ENCODE peak calls at places on chromosomes 2 and 18, in five cellular contexts. R, W, B, V and G are unnamed samples.

GRCh38 chr18:58497845-58498244 is 131.0 kb downstream of the ALPK2 start:
- DNase-seq in R (no peak), W (peak; percentile 48), B (no peak), V (no peak), G (no peak)

GRCh38 chr2:28904295-28904694 is 9.8 kb downstream of the WDR43 start:
- DNase-seq in R (no peak), W (peak; percentile 59), B (no peak), V (no peak), G (no peak)

GRCh38 chr2:113144259-113144658 is 16.9 kb downstream of the IL1RN start:
- DNase-seq in R (no peak), W (no peak), B (no peak), V (no peak), G (no peak)

GRCh38 chr2:130353291-130354134 is 2.3 kb upstream of the PTPN18 start:
- DNase-seq in R (no peak), W (no peak), B (no peak), V (no peak), G (no peak)

GRCh38 chr2:147464737-147465437 is 379.9 kb upstream of the ACVR2A start:
- DNase-seq in R (no peak), W (no peak), B (no peak), V (no peak), G (no peak)

GRCh38 chr2:157946919-157947557 is 70.9 kb upstream of the ACVR1 start:
- DNase-seq in R (no peak), W (no peak), B (no peak), V (no peak), G (no peak)

GRCh38 chr2:85277416-85278158 is 50.2 kb downstream of the TGOLN2 start:
- DNase-seq in R (no peak), W (peak; percentile 89), B (no peak), V (no peak), G (peak; percentile 85)

GRCh38 chr2:54438271-54438670 is 17.9 kb upstream of the SPTBN1 start:
- DNase-seq in R (peak; percentile 49), W (no peak), B (no peak), V (no peak), G (no peak)

GRCh38 chr2:195659114-195659513 is 2.1 kb downstream of the SLC39A10 start:
- DNase-seq in R (no peak), W (peak; percentile 42), B (no peak), V (no peak), G (no peak)

GRCh38 chr2:46749042-46749461 is 166.6 kb downstream of the MCFD2 start:
- DNase-seq in R (peak; percentile 13), W (peak; percentile 88), B (peak; percentile 47), V (no peak), G (peak; percentile 37)

GRCh38 chr2:113231064-113231463 is 47.7 kb downstream of the PAX8 start:
- DNase-seq in R (no peak), W (no peak), B (no peak), V (no peak), G (no peak)

GRCh38 chr18:76450912-76451421 is 44.1 kb downstream of the ZNF516 start:
- DNase-seq in R (peak; percentile 32), W (peak; percentile 72), B (no peak), V (peak; percentile 69), G (peak; percentile 16)

GRCh38 chr2:20137131-20137571 is 85.7 kb upstream of the LAPTM4A start:
- DNase-seq in R (no peak), W (no peak), B (no peak), V (no peak), G (no peak)

GRCh38 chr2:48480526-48480925 is 49.4 kb upstream of the STON1 start:
- DNase-seq in R (no peak), W (no peak), B (no peak), V (no peak), G (no peak)

GRCh38 chr2:129876576-129876975 is 102.9 kb upstream of the RAB6C start:
- DNase-seq in R (no peak), W (no peak), B (no peak), V (no peak), G (no peak)

GRCh38 chr2:113700186-113700841 is 56.1 kb downstream of the SLC35F5 start:
- DNase-seq in R (peak; percentile 28), W (peak; percentile 15), B (no peak), V (no peak), G (no peak)

GRCh38 chr2:84959494-84960156 is 11.3 kb upstream of the KCMF1 start:
- DNase-seq in R (peak; percentile 92), W (peak; percentile 64), B (no peak), V (no peak), G (no peak)

GRCh38 chr2:151562398-151562797 is 152.7 kb downstream of the RIF1 start:
- DNase-seq in R (no peak), W (no peak), B (no peak), V (no peak), G (no peak)

GRCh38 chr2:239936838-239937581 is 88.1 kb downstream of the NDUFA10 start:
- DNase-seq in R (peak; percentile 15), W (no peak), B (no peak), V (peak; percentile 24), G (no peak)

GRCh38 chr2:40032650-40033319 is 253.7 kb upstream of the THUMPD2 start:
- DNase-seq in R (no peak), W (peak; percentile 92), B (no peak), V (no peak), G (no peak)

GRCh38 chr18:3675994-3676393 is 226.0 kb downstream of the TGIF1 start:
- DNase-seq in R (no peak), W (no peak), B (no peak), V (no peak), G (no peak)

GRCh38 chr2:217228732-217229131 is 368.9 kb upstream of the TNP1 start:
- DNase-seq in R (no peak), W (peak; percentile 69), B (no peak), V (no peak), G (no peak)

GRCh38 chr2:165745916-165746315 is 48.1 kb downstream of the GALNT3 start:
- DNase-seq in R (no peak), W (no peak), B (no peak), V (no peak), G (no peak)

GRCh38 chr2:100934504-100935371 is 67.4 kb upstream of the RPL31 start:
- DNase-seq in R (no peak), W (no peak), B (no peak), V (no peak), G (no peak)

GRCh38 chr18:79903787-79904356 is 47.6 kb downstream of the SLC66A2 start:
- DNase-seq in R (no peak), W (no peak), B (no peak), V (peak; percentile 74), G (no peak)

GRCh38 chr2:14524803-14525080 is 107.8 kb upstream of the LRATD1 start:
- DNase-seq in R (no peak), W (peak; percentile 55), B (no peak), V (no peak), G (no peak)

GRCh38 chr2:150154308-150154797 is 333.1 kb downstream of the RND3 start:
- DNase-seq in R (no peak), W (no peak), B (no peak), V (no peak), G (no peak)

GRCh38 chr2:56348382-56348781 is 164.6 kb downstream of the CCDC85A start:
- DNase-seq in R (no peak), W (no peak), B (no peak), V (no peak), G (no peak)

GRCh38 chr2:98761267-98761781 is 30.4 kb upstream of the MGAT4A start:
- DNase-seq in R (peak; percentile 47), W (no peak), B (no peak), V (no peak), G (no peak)

GRCh38 chr2:149782566-149782965 is 195.0 kb upstream of the MMADHC start:
- DNase-seq in R (no peak), W (peak; percentile 55), B (no peak), V (no peak), G (no peak)

GRCh38 chr2:27572998-27573429 is 9.8 kb upstream of the ZNF512 start:
- DNase-seq in R (no peak), W (no peak), B (no peak), V (no peak), G (no peak)

GRCh38 chr2:27573452-27573851 is 9.4 kb upstream of the ZNF512 start:
- DNase-seq in R (no peak), W (peak; percentile 95), B (no peak), V (no peak), G (peak; percentile 93)

GRCh38 chr2:27571197-27571596 is 11.6 kb upstream of the ZNF512 start:
- DNase-seq in R (no peak), W (no peak), B (no peak), V (no peak), G (no peak)

GRCh38 chr2:27571681-27572080 is 11.2 kb upstream of the ZNF512 start:
- DNase-seq in R (no peak), W (no peak), B (no peak), V (no peak), G (no peak)

GRCh38 chr2:27572439-27572838 is 10.4 kb upstream of the ZNF512 start:
- DNase-seq in R (no peak), W (no peak), B (no peak), V (no peak), G (no peak)
- H3K9me3 ChIP-seq in R (no peaks in the 10 kb centered on the region), W (no peaks in the 10 kb centered on the region), B (peaks cover 59% of the 10 kb centered on the region), V (no peaks in the 10 kb centered on the region), G (no peaks in the 10 kb centered on the region)

DNA sequence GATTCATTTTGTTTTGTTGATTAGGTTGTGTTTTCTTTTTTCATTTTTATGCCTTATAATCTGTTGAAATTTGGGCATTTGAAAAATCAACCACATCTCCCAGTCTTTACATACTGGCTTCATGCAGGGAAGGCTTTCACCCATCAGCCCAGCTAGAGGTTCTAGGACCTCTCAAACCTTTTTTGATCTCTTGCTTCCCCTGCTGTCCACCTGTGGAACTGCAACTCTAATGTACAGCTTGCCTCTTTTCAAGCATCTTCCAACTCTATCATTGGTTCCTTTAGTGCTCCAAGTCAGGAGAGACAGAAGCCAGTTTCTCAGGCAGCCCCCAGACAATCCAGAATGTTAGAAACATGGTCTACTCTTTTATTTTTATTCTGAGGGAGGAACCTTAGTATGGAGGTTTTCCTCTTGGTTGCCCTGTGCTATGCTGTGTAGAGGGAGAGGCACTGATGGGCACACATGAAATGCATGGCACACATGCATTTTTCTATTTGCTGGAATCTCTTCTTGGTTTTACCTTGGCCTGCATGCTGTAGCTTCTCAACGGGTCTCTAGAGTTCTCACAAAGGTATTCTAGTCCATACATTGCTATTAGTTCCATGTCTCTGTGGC is 107.2 kb upstream of the L3MBTL4 start:
- DNase-seq in R (peak; percentile 31), W (peak; percentile 47), B (no peak), V (no peak), G (peak; percentile 3)
- TF ChIP-seq CTCF in R (peak; percentile 40), W (peak; percentile 74), B (peak; percentile 19), V (peak; percentile 15), G (peak; percentile 91)

GRCh38 chr18:61653823-61654551 is 238.8 kb downstream of the RNF152 start:
- DNase-seq in R (no peak), W (no peak), B (no peak), V (no peak), G (no peak)

GRCh38 chr18:61651880-61652268 is 240.9 kb downstream of the RNF152 start:
- DNase-seq in R (no peak), W (no peak), B (no peak), V (no peak), G (no peak)

GRCh38 chr18:61655630-61656029 is 237.2 kb downstream of the RNF152 start:
- DNase-seq in R (peak; percentile 20), W (no peak), B (no peak), V (no peak), G (no peak)

GRCh38 chr18:61658431-61658830 is 234.4 kb downstream of the RNF152 start:
- DNase-seq in R (no peak), W (no peak), B (no peak), V (no peak), G (no peak)

GRCh38 chr18:61657066-61657732 is 235.6 kb downstream of the RNF152 start:
- DNase-seq in R (no peak), W (no peak), B (no peak), V (no peak), G (no peak)
- H3K9me3 ChIP-seq in R (no peaks in the 10 kb centered on the region), W (no peaks in the 10 kb centered on the region), B (no peaks in the 10 kb centered on the region), V (no peaks in the 10 kb centered on the region), G (no peaks in the 10 kb centered on the region)

GRCh38 chr18:31819106-31819924 is 58.6 kb upstream of the SLC25A52 start:
- DNase-seq in R (no peak), W (peak; percentile 52), B (peak; percentile 2), V (no peak), G (peak; percentile 1)
- TF ChIP-seq CTCF in R (peak; percentile 65), W (peak; percentile 73), B (peak; percentile 65), V (no peak), G (peak; percentile 81)